ENCODE peak calls at places on chromosomes 13 and 19, in seven cellular contexts. One of them, this sample, is unnamed.

GRCh38 chr13:29369060-29369743 is 226.3 kb downstream of the SLC7A1 start:
- DNase-seq in HFF-Myc: peak
- DNase-seq in GM12865: peak
- DNase-seq in activated B cell treated with CpG ODN at 0.5 μM for 24 hours: no peak
- DNase-seq in type B pancreatic cell: no peak
- DNase-seq in endothelial cell: peak
- DNase-seq in testis: no peak
- DNase-seq in this sample: no peak

GRCh38 chr19:18596752-18597157 is 8.2 kb downstream of the REX1BD start:
- DNase-seq in endothelial cell: no peak
- DNase-seq in HFF-Myc: no peak
- DNase-seq in testis: peak
- DNase-seq in type B pancreatic cell: no peak
- DNase-seq in activated B cell treated with CpG ODN at 0.5 μM for 24 hours: no peak
- DNase-seq in GM12865: peak
- DNase-seq in this sample: no peak

GRCh38 chr13:109288151-109288709 is 498.2 kb downstream of the IRS2 start:
- DNase-seq in testis: no peak
- DNase-seq in endothelial cell: no peak
- DNase-seq in HFF-Myc: no peak
- DNase-seq in GM12865: no peak
- DNase-seq in type B pancreatic cell: no peak
- DNase-seq in activated B cell treated with CpG ODN at 0.5 μM for 24 hours: no peak
- DNase-seq in this sample: no peak

GRCh38 chr19:3336680-3337523 is 29.5 kb upstream of the NFIC start:
- DNase-seq in GM12865: no peak
- DNase-seq in testis: peak
- DNase-seq in endothelial cell: no peak
- DNase-seq in activated B cell treated with CpG ODN at 0.5 μM for 24 hours: no peak
- DNase-seq in HFF-Myc: no peak
- DNase-seq in type B pancreatic cell: no peak
- DNase-seq in this sample: no peak

GRCh38 chr13:106133025-106133424 is 402.4 kb downstream of the EFNB2 start:
- DNase-seq in type B pancreatic cell: no peak
- DNase-seq in GM12865: no peak
- DNase-seq in HFF-Myc: no peak
- DNase-seq in activated B cell treated with CpG ODN at 0.5 μM for 24 hours: no peak
- DNase-seq in endothelial cell: no peak
- DNase-seq in testis: no peak
- DNase-seq in this sample: no peak

GRCh38 chr19:19817357-19817756 is 4.2 kb downstream of the ZNF506 start:
- DNase-seq in testis: no peak
- DNase-seq in HFF-Myc: no peak
- DNase-seq in activated B cell treated with CpG ODN at 0.5 μM for 24 hours: no peak
- DNase-seq in endothelial cell: no peak
- DNase-seq in GM12865: no peak
- DNase-seq in type B pancreatic cell: no peak
- DNase-seq in this sample: no peak

GRCh38 chr19:39428309-39429112 is 7.2 kb downstream of the RPS16 start:
- DNase-seq in type B pancreatic cell: no peak
- DNase-seq in HFF-Myc: no peak
- DNase-seq in endothelial cell: peak
- DNase-seq in activated B cell treated with CpG ODN at 0.5 μM for 24 hours: no peak
- DNase-seq in GM12865: no peak
- DNase-seq in testis: peak
- DNase-seq in this sample: no peak

GRCh38 chr19:31356587-31357314 is 7.5 kb upstream of the TSHZ3 start:
- DNase-seq in testis: peak
- DNase-seq in endothelial cell: peak
- DNase-seq in HFF-Myc: no peak
- DNase-seq in activated B cell treated with CpG ODN at 0.5 μM for 24 hours: no peak
- DNase-seq in type B pancreatic cell: no peak
- DNase-seq in GM12865: no peak
- DNase-seq in this sample: no peak

GRCh38 chr19:20661150-20661819 is at the start of gene ZNF626:
- DNase-seq in type B pancreatic cell: peak
- DNase-seq in endothelial cell: peak
- DNase-seq in activated B cell treated with CpG ODN at 0.5 μM for 24 hours: peak
- DNase-seq in testis: peak
- DNase-seq in HFF-Myc: peak
- DNase-seq in GM12865: peak
- DNase-seq in this sample: peak

GRCh38 chr13:27005556-27005955 is 166.1 kb downstream of the USP12 start:
- DNase-seq in testis: no peak
- DNase-seq in type B pancreatic cell: no peak
- DNase-seq in HFF-Myc: no peak
- DNase-seq in activated B cell treated with CpG ODN at 0.5 μM for 24 hours: no peak
- DNase-seq in endothelial cell: no peak
- DNase-seq in GM12865: no peak
- DNase-seq in this sample: no peak

GRCh38 chr19:7159105-7159933 is 89.8 kb downstream of the ZNF557 start:
- DNase-seq in HFF-Myc: peak
- DNase-seq in type B pancreatic cell: no peak
- DNase-seq in GM12865: no peak
- DNase-seq in endothelial cell: no peak
- DNase-seq in activated B cell treated with CpG ODN at 0.5 μM for 24 hours: no peak
- DNase-seq in testis: peak
- DNase-seq in this sample: no peak

GRCh38 chr19:3045885-3046603 is 16.3 kb downstream of the TLE5 start:
- DNase-seq in HFF-Myc: no peak
- DNase-seq in activated B cell treated with CpG ODN at 0.5 μM for 24 hours: no peak
- DNase-seq in endothelial cell: no peak
- DNase-seq in testis: no peak
- DNase-seq in type B pancreatic cell: no peak
- DNase-seq in GM12865: no peak
- DNase-seq in this sample: no peak

GRCh38 chr19:3503036-3503572 is 2.6 kb upstream of the DOHH start:
- DNase-seq in GM12865: no peak
- DNase-seq in activated B cell treated with CpG ODN at 0.5 μM for 24 hours: no peak
- DNase-seq in type B pancreatic cell: no peak
- DNase-seq in testis: peak
- DNase-seq in HFF-Myc: no peak
- DNase-seq in endothelial cell: no peak
- DNase-seq in this sample: no peak

GRCh38 chr19:27674701-27675100 is 1538.2 kb downstream of the UQCRFS1 start:
- DNase-seq in type B pancreatic cell: peak
- DNase-seq in HFF-Myc: no peak
- DNase-seq in GM12865: no peak
- DNase-seq in testis: no peak
- DNase-seq in endothelial cell: no peak
- DNase-seq in activated B cell treated with CpG ODN at 0.5 μM for 24 hours: no peak
- DNase-seq in this sample: no peak

GRCh38 chr19:628168-628567 is 5.2 kb downstream of the POLRMT start:
- DNase-seq in HFF-Myc: no peak
- DNase-seq in activated B cell treated with CpG ODN at 0.5 μM for 24 hours: no peak
- DNase-seq in type B pancreatic cell: no peak
- DNase-seq in testis: no peak
- DNase-seq in GM12865: no peak
- DNase-seq in endothelial cell: no peak
- DNase-seq in this sample: peak

GRCh38 chr19:961866-962620 is 22.1 kb upstream of the WDR18 start:
- DNase-seq in HFF-Myc: no peak
- DNase-seq in type B pancreatic cell: no peak
- DNase-seq in endothelial cell: no peak
- DNase-seq in testis: no peak
- DNase-seq in activated B cell treated with CpG ODN at 0.5 μM for 24 hours: no peak
- DNase-seq in GM12865: no peak
- DNase-seq in this sample: no peak

GRCh38 chr19:30919737-30920136 is 429.5 kb downstream of the TSHZ3 start:
- DNase-seq in HFF-Myc: no peak
- DNase-seq in testis: no peak
- DNase-seq in type B pancreatic cell: no peak
- DNase-seq in GM12865: no peak
- DNase-seq in endothelial cell: no peak
- DNase-seq in activated B cell treated with CpG ODN at 0.5 μM for 24 hours: no peak
- DNase-seq in this sample: no peak

GRCh38 chr13:100387416-100387815 is 201.2 kb downstream of the GGACT start:
- DNase-seq in testis: no peak
- DNase-seq in GM12865: no peak
- DNase-seq in activated B cell treated with CpG ODN at 0.5 μM for 24 hours: no peak
- DNase-seq in HFF-Myc: no peak
- DNase-seq in endothelial cell: no peak
- DNase-seq in type B pancreatic cell: no peak
- DNase-seq in this sample: no peak

GRCh38 chr13:112112534-112113276 is 45.8 kb downstream of the SOX1 start:
- DNase-seq in testis: no peak
- DNase-seq in HFF-Myc: no peak
- DNase-seq in type B pancreatic cell: no peak
- DNase-seq in activated B cell treated with CpG ODN at 0.5 μM for 24 hours: no peak
- DNase-seq in GM12865: no peak
- DNase-seq in endothelial cell: no peak
- DNase-seq in this sample: no peak

GRCh38 chr13:81106348-81106747 is 765.4 kb upstream of the SPRY2 start:
- DNase-seq in type B pancreatic cell: no peak
- DNase-seq in endothelial cell: no peak
- DNase-seq in GM12865: no peak
- DNase-seq in testis: no peak
- DNase-seq in HFF-Myc: no peak
- DNase-seq in activated B cell treated with CpG ODN at 0.5 μM for 24 hours: no peak
- DNase-seq in this sample: no peak

DNA sequence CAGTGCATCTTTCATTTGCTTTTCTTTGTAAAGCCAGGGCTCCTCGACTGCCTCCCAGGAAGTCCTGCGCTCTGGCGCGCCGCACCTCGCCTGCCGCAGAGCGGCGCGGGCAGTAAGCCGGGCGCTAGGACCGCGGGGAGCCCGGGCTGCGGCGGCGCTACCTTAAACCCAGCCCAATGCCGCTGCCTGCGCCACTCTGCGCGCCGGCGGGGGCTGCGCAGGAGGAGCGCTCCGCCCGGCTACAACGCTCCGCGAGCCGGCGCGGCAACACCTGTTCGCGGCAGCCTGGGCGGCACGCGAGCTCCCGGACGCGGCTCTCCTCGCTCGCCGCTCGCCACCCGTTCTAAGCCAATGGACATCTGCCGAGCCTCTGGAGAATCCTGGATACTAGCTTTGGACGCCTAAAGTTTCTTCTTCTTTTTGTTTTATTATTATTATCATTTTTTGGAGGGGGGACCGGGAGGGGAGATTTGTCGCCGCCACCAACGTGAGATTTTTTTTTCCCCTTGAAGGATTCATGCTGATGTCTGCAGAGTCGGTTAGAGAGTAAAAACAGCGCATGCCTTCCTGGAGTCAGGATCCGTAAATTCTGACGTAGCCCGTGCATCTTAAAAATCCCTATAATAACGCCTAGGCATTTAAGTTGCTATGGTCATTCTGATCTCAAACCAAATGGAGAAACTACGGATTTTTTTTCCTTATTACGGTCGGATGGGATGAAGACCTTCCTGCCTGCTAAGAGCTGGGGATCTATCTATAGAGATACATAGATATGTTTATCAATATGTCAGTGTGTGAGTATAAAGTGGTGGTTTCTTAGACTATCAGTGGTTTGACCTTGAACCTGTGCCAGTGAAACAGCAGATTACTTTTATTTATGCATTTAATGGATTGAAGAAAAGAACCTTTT is at the start of gene FGF9:
- DNase-seq in type B pancreatic cell: peak
- DNase-seq in testis: peak
- DNase-seq in HFF-Myc: no peak
- DNase-seq in GM12865: peak
- DNase-seq in endothelial cell: peak
- DNase-seq in activated B cell treated with CpG ODN at 0.5 μM for 24 hours: peak
- DNase-seq in this sample: peak
- TF ChIP-seq CTCF in type B pancreatic cell: peak
- TF ChIP-seq CTCF in testis: no peak
- TF ChIP-seq CTCF in HFF-Myc: no peak
- TF ChIP-seq CTCF in GM12865: peak
- TF ChIP-seq CTCF in endothelial cell: no peak
- TF ChIP-seq CTCF in activated B cell treated with CpG ODN at 0.5 μM for 24 hours: no peak
- TF ChIP-seq CTCF in this sample: peak

DNA sequence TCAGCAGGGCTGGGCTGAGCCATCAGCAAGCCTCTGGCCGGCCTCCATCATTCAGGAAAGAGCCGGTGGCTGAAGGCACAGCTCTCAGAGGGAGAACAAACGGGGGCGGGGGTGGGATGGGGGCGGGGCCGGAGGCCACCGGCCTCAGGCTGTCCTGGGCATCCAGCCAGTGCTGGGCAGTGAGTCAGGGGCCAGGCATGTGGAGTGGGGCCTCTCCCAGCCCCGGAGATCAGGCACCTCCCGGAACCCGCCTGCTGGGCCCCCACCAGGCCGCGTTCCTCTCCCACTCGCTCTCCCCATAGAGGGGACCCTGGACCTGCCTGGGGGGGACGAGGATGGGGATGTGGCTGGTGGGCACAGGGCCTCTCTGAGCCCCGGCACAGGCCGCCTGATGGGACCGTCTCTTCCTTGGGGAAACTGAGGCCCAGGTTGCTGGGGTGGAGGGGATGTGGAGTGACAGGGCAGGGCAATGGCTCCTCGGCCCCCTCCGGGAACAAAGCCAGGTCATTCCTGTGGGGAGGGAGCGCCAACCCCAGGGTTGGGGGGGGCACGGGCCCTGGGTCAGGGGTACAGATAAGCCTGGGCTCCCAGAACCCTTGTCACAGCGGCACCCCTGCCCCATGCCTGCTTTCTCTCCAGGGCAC is 12.9 kb downstream of the SPC24 start:
- DNase-seq in HFF-Myc: peak
- DNase-seq in testis: peak
- DNase-seq in GM12865: no peak
- DNase-seq in activated B cell treated with CpG ODN at 0.5 μM for 24 hours: no peak
- DNase-seq in type B pancreatic cell: peak
- DNase-seq in endothelial cell: peak
- DNase-seq in this sample: no peak
- TF ChIP-seq CTCF in HFF-Myc: no peak
- TF ChIP-seq CTCF in testis: no peak
- TF ChIP-seq CTCF in GM12865: no peak
- TF ChIP-seq CTCF in activated B cell treated with CpG ODN at 0.5 μM for 24 hours: no peak
- TF ChIP-seq CTCF in type B pancreatic cell: no peak
- TF ChIP-seq CTCF in endothelial cell: no peak
- TF ChIP-seq CTCF in this sample: no peak

GRCh38 chr13:92716749-92717148 is 509.9 kb upstream of the GPC6 start:
- DNase-seq in GM12865: no peak
- DNase-seq in HFF-Myc: peak
- DNase-seq in type B pancreatic cell: no peak
- DNase-seq in testis: no peak
- DNase-seq in activated B cell treated with CpG ODN at 0.5 μM for 24 hours: no peak
- DNase-seq in endothelial cell: no peak
- DNase-seq in this sample: no peak
- TF ChIP-seq CTCF in GM12865: no peak
- TF ChIP-seq CTCF in HFF-Myc: peak
- TF ChIP-seq CTCF in type B pancreatic cell: peak
- TF ChIP-seq CTCF in testis: no peak
- TF ChIP-seq CTCF in activated B cell treated with CpG ODN at 0.5 μM for 24 hours: no peak
- TF ChIP-seq CTCF in endothelial cell: peak
- TF ChIP-seq CTCF in this sample: peak

DNA sequence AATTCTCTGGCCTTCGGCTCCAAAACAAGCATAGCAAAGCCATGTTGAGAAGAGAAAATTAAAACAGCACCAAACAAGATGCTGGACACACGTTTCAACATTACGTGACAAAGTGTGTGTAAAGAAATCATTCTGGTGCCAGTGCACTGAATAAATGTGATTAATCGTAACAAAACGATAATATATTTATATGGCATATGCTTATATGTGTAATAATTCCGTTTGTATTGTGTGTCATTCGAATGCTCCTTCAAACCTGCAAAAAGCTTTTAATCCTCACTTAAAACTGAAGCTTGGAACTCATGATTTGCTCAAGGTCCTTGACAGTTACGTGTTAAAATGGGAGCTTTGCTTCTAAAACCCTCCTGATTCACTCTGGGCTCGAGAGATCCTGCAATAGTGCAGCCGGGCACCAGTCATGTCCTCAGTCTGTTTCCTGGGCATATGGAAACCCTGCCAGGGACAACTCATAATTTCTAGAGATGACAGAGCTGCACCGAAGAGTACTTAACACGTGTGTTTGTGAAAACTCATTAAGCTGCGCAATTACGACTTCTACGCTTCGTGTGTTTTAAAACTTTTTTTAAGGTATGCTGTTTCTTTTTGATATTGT is 731 bp upstream of the AKAP8L start:
- DNase-seq in GM12865: no peak
- DNase-seq in type B pancreatic cell: no peak
- DNase-seq in testis: no peak
- DNase-seq in activated B cell treated with CpG ODN at 0.5 μM for 24 hours: no peak
- DNase-seq in HFF-Myc: no peak
- DNase-seq in endothelial cell: no peak
- DNase-seq in this sample: no peak
- TF ChIP-seq CTCF in GM12865: no peak
- TF ChIP-seq CTCF in type B pancreatic cell: peak
- TF ChIP-seq CTCF in testis: no peak
- TF ChIP-seq CTCF in activated B cell treated with CpG ODN at 0.5 μM for 24 hours: no peak
- TF ChIP-seq CTCF in HFF-Myc: no peak
- TF ChIP-seq CTCF in endothelial cell: no peak
- TF ChIP-seq CTCF in this sample: no peak

This sample was measured in D721Med.